ENCODE peak calls at places on chromosomes 13 and 19, in nine cellular contexts. K is body of pancreas, E is K562, B is heart left ventricle, O is esophagus squamous epithelium, A is esophagus muscularis mucosa, N is stomach, L is GM12878, Q is spleen. W is an unnamed sample.

GRCh38 chr19:3369337-3370213 is 3.2 kb downstream of the NFIC start:
- DNase-seq in K (peak; percentile 80), E (no peak), B (peak; percentile 68), O (no peak), A (no peak), N (peak; percentile 72), L (no peak), Q (peak; percentile 84), W (no peak)

GRCh38 chr19:27964165-27964564 is 1248.8 kb downstream of the UQCRFS1 start:
- DNase-seq in K (no peak), E (no peak), B (no peak), O (no peak), A (no peak), N (no peak), L (no peak), Q (no peak), W (no peak)

GRCh38 chr13:48902421-48902820 is 73.3 kb upstream of the FNDC3A start:
- DNase-seq in K (peak; percentile 7), E (no peak), B (no peak), O (no peak), A (no peak), N (no peak), L (no peak), Q (no peak), W (no peak)

GRCh38 chr19:33167438-33167837 is 26.7 kb upstream of the LRP3 start:
- DNase-seq in K (no peak), E (no peak), B (no peak), O (no peak), A (no peak), N (no peak), L (no peak), Q (no peak), W (no peak)

GRCh38 chr19:49847731-49848696 is 2.9 kb upstream of the PTOV1 start:
- DNase-seq in K (no peak), E (peak; percentile 56), B (no peak), O (no peak), A (no peak), N (no peak), L (no peak), Q (no peak), W (no peak)

GRCh38 chr13:75675421-75675820 is 39.3 kb downstream of the LMO7 start:
- DNase-seq in K (no peak), E (no peak), B (no peak), O (no peak), A (no peak), N (no peak), L (no peak), Q (no peak), W (no peak)

GRCh38 chr19:13181747-13182388 is 31.7 kb downstream of the IER2 start:
- DNase-seq in K (peak; percentile 78), E (no peak), B (peak; percentile 83), O (no peak), A (no peak), N (peak; percentile 76), L (no peak), Q (peak; percentile 82), W (peak; percentile 50)

GRCh38 chr19:32876919-32877285 is 7.3 kb upstream of the SLC7A9 start:
- DNase-seq in K (no peak), E (no peak), B (no peak), O (no peak), A (no peak), N (no peak), L (no peak), Q (peak; percentile 57), W (no peak)

GRCh38 chr19:33763661-33764343 is 32.9 kb upstream of the KCTD15 start:
- DNase-seq in K (peak; percentile 63), E (no peak), B (peak; percentile 54), O (no peak), A (no peak), N (no peak), L (no peak), Q (peak; percentile 64), W (no peak)

GRCh38 chr19:2974342-2974932 is 2.9 kb upstream of the TLE6 start:
- DNase-seq in K (no peak), E (peak; percentile 53), B (peak; percentile 69), O (no peak), A (no peak), N (no peak), L (no peak), Q (no peak), W (peak; percentile 42)

GRCh38 chr13:77033717-77034302 is 6.9 kb upstream of the FBXL3 start:
- DNase-seq in K (no peak), E (no peak), B (no peak), O (no peak), A (no peak), N (no peak), L (no peak), Q (no peak), W (no peak)

GRCh38 chr13:42048625-42049453 is at the start of gene DGKH:
- DNase-seq in K (peak; percentile 85), E (peak; percentile 87), B (peak; percentile 88), O (no peak), A (no peak), N (peak; percentile 85), L (no peak), Q (peak; percentile 88), W (peak; percentile 64)
- TF ChIP-seq POLR2A in K (peak; percentile 44), E (peak; percentile 69), B (peak; percentile 39), O (no peak), A (no peak), N (no peak), L (peak; percentile 63), Q (no peak), W (no peak)

GRCh38 chr19:19485161-19485997 is 30.0 kb downstream of the TSSK6 start:
- DNase-seq in K (no peak), E (no peak), B (peak; percentile 53), O (no peak), A (no peak), N (no peak), L (no peak), Q (peak; percentile 78), W (no peak)
- H3K4me1 ChIP-seq in K (peaks cover 51% of the 10 kb centered on the region), E (peaks cover 48% of the 10 kb centered on the region), B (peaks cover 49% of the 10 kb centered on the region), O (peaks cover 59% of the 10 kb centered on the region), A (peaks cover 58% of the 10 kb centered on the region), N (peaks cover 45% of the 10 kb centered on the region), L (peaks cover 41% of the 10 kb centered on the region), Q (peaks cover 96% of the 10 kb centered on the region), W (peaks cover 62% of the 10 kb centered on the region)

DNA sequence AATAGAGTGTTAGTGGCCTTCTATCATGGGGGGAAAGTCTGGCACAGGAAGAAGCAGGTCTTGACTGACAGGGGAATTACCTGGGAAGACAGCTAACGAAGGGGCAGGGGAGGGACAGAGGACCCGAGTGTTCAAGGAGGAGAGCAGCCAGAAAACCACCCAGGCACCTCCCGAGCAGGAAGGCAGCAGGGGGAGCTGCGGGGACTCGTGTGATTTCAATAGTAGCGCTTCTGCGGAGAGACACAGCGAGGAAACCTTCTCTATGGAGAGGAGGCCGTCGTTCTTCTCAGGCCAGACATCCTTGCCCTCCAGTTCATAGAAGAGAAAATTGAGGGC is 39.9 kb upstream of the NPAS1 start:
- DNase-seq in K (no peak), E (no peak), B (no peak), O (no peak), A (no peak), N (no peak), L (no peak), Q (peak; percentile 40), W (no peak)
- TF ChIP-seq CTCF in K (no peak), E (no peak), B (no peak), O (no peak), A (no peak), N (no peak), L (no peak), Q (no peak), W (no peak)

GRCh38 chr19:46412983-46413261 is 442 bp downstream of the CCDC8 start:
- DNase-seq in K (no peak), E (peak; percentile 39), B (no peak), O (no peak), A (no peak), N (no peak), L (no peak), Q (no peak), W (no peak)

GRCh38 chr19:46412034-46412982 is 1.1 kb downstream of the CCDC8 start:
- DNase-seq in K (peak; percentile 50), E (peak; percentile 34), B (no peak), O (no peak), A (no peak), N (no peak), L (no peak), Q (no peak), W (no peak)

GRCh38 chr19:46416077-46416709 is 2.8 kb upstream of the CCDC8 start:
- DNase-seq in K (peak; percentile 94), E (peak; percentile 94), B (peak; percentile 93), O (no peak), A (no peak), N (peak; percentile 63), L (no peak), Q (peak; percentile 83), W (peak; percentile 58)

GRCh38 chr19:46411088-46412033 is 2.0 kb downstream of the CCDC8 start:
- DNase-seq in K (no peak), E (no peak), B (no peak), O (no peak), A (no peak), N (no peak), L (no peak), Q (no peak), W (no peak)

DNA sequence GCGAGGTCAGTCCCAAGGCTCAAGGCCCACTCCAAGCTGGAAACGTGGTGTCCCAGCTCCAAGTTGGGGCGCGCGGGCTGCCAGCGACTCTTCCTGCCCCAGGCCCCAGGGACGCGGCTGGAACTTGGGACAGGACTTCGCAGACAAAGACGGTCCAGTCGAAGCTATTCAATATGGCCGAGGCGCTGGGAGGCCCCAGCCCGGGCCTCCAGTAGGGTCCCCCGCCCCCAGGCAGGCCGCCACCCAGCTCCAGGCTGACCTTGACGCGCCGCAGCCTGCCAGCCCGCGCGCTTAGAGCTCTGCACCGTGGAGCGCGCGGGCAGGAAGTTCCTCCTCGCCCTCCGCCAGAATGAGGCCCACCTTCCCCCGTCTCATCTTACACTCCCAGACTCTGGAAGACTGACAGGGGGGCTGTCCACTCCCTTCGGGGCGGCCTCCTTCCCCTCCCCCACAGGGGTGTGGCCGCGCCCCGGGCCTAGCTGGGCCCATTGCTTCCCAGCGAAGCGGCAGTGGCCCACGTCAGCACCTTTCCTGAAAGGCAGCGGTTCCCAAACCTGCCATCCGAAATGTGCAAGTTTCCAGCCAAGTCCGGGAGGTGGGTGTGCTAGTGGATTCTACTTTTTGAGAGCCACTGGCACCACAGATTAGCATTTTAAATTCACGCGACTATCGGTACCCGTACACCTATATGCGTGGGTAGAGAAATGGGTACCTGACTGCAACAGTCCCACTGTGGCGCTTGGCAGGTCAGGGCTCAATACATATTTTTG is at the start of gene CCDC8:
- DNase-seq in K (peak; percentile 96), E (peak; percentile 93), B (peak; percentile 95), O (no peak), A (no peak), N (no peak), L (no peak), Q (no peak), W (peak; percentile 41)
- TF ChIP-seq POLR2A in K (peak; percentile 91), E (peak; percentile 93), B (peak; percentile 92), O (no peak), A (no peak), N (no peak), L (no peak), Q (no peak), W (peak; percentile 42)

GRCh38 chr13:53417601-53418000 is 389.0 kb downstream of the OLFM4 start:
- DNase-seq in K (no peak), E (no peak), B (no peak), O (no peak), A (no peak), N (no peak), L (no peak), Q (no peak), W (no peak)
- H3K4me1 ChIP-seq in K (no peaks in the 10 kb centered on the region), E (no peaks in the 10 kb centered on the region), B (no peaks in the 10 kb centered on the region), O (no peaks in the 10 kb centered on the region), A (no peaks in the 10 kb centered on the region), N (no peaks in the 10 kb centered on the region), L (no peaks in the 10 kb centered on the region), Q (no peaks in the 10 kb centered on the region), W (no peaks in the 10 kb centered on the region)

GRCh38 chr13:100646030-100646673 is 28.4 kb downstream of the TMTC4 start:
- DNase-seq in K (peak; percentile 38), E (peak; percentile 20), B (no peak), O (no peak), A (no peak), N (peak; percentile 36), L (no peak), Q (no peak), W (no peak)
- TF ChIP-seq CTCF in K (peak; percentile 17), E (peak; percentile 41), B (peak; percentile 20), O (no peak), A (no peak), N (no peak), L (no peak), Q (peak; percentile 18), W (no peak)

W was measured in tibial nerve.